ENCODE peak calls at places on chromosome 16, in six cellular contexts. One of them, this sample, is unnamed.

GRCh38 chr16:76639685-76640289 is 362.6 kb downstream of the CNTNAP4 start:
- DNase-seq in frontal cortex: no peak
- DNase-seq in CD8-positive, alpha-beta memory T cell: no peak
- DNase-seq in BE2C: peak
- DNase-seq in Caco-2: peak
- DNase-seq in activated T-cell treated with anti-CD3 and anti-CD28 coated beads, Interleukin-2, amount 50 U/mL, for 72 hours: no peak
- DNase-seq in this sample: no peak

GRCh38 chr16:5064915-5065314 is 841 bp downstream of the C16orf89 start:
- DNase-seq in Caco-2: no peak
- DNase-seq in CD8-positive, alpha-beta memory T cell: no peak
- DNase-seq in BE2C: no peak
- DNase-seq in activated T-cell treated with anti-CD3 and anti-CD28 coated beads, Interleukin-2, amount 50 U/mL, for 72 hours: no peak
- DNase-seq in frontal cortex: no peak
- DNase-seq in this sample: no peak

GRCh38 chr16:3038256-3038655 is 1.5 kb upstream of the BICDL2 start:
- DNase-seq in activated T-cell treated with anti-CD3 and anti-CD28 coated beads, Interleukin-2, amount 50 U/mL, for 72 hours: no peak
- DNase-seq in Caco-2: no peak
- DNase-seq in BE2C: no peak
- DNase-seq in frontal cortex: no peak
- DNase-seq in CD8-positive, alpha-beta memory T cell: no peak
- DNase-seq in this sample: no peak

GRCh38 chr16:14509675-14510132 is 120.4 kb downstream of the PARN start:
- DNase-seq in frontal cortex: no peak
- DNase-seq in activated T-cell treated with anti-CD3 and anti-CD28 coated beads, Interleukin-2, amount 50 U/mL, for 72 hours: no peak
- DNase-seq in CD8-positive, alpha-beta memory T cell: no peak
- DNase-seq in Caco-2: no peak
- DNase-seq in BE2C: no peak
- DNase-seq in this sample: no peak

GRCh38 chr16:20265019-20265418 is 62.3 kb downstream of the GP2 start:
- DNase-seq in Caco-2: no peak
- DNase-seq in frontal cortex: no peak
- DNase-seq in BE2C: no peak
- DNase-seq in activated T-cell treated with anti-CD3 and anti-CD28 coated beads, Interleukin-2, amount 50 U/mL, for 72 hours: no peak
- DNase-seq in CD8-positive, alpha-beta memory T cell: no peak
- DNase-seq in this sample: no peak

GRCh38 chr16:74829637-74830036 is 55.0 kb upstream of the FA2H start:
- DNase-seq in BE2C: no peak
- DNase-seq in activated T-cell treated with anti-CD3 and anti-CD28 coated beads, Interleukin-2, amount 50 U/mL, for 72 hours: no peak
- DNase-seq in Caco-2: peak
- DNase-seq in frontal cortex: no peak
- DNase-seq in CD8-positive, alpha-beta memory T cell: no peak
- DNase-seq in this sample: no peak

GRCh38 chr16:1537138-1537577 is 3.7 kb downstream of the TMEM204 start:
- DNase-seq in BE2C: peak
- DNase-seq in frontal cortex: no peak
- DNase-seq in CD8-positive, alpha-beta memory T cell: no peak
- DNase-seq in Caco-2: no peak
- DNase-seq in activated T-cell treated with anti-CD3 and anti-CD28 coated beads, Interleukin-2, amount 50 U/mL, for 72 hours: no peak
- DNase-seq in this sample: no peak

GRCh38 chr16:86761117-86761971 is 183.0 kb downstream of the FOXL1 start:
- DNase-seq in frontal cortex: no peak
- DNase-seq in BE2C: peak
- DNase-seq in activated T-cell treated with anti-CD3 and anti-CD28 coated beads, Interleukin-2, amount 50 U/mL, for 72 hours: peak
- DNase-seq in Caco-2: peak
- DNase-seq in CD8-positive, alpha-beta memory T cell: peak
- DNase-seq in this sample: peak

GRCh38 chr16:49492090-49492801 is 118.6 kb downstream of the C16orf78 start:
- DNase-seq in activated T-cell treated with anti-CD3 and anti-CD28 coated beads, Interleukin-2, amount 50 U/mL, for 72 hours: peak
- DNase-seq in frontal cortex: peak
- DNase-seq in BE2C: peak
- DNase-seq in Caco-2: no peak
- DNase-seq in CD8-positive, alpha-beta memory T cell: no peak
- DNase-seq in this sample: no peak

GRCh38 chr16:53090591-53091507 is 36.1 kb downstream of the CHD9 start:
- DNase-seq in frontal cortex: peak
- DNase-seq in BE2C: no peak
- DNase-seq in Caco-2: no peak
- DNase-seq in activated T-cell treated with anti-CD3 and anti-CD28 coated beads, Interleukin-2, amount 50 U/mL, for 72 hours: peak
- DNase-seq in CD8-positive, alpha-beta memory T cell: no peak
- DNase-seq in this sample: no peak

GRCh38 chr16:20928774-20929411 is 28.3 kb downstream of the LYRM1 start:
- DNase-seq in activated T-cell treated with anti-CD3 and anti-CD28 coated beads, Interleukin-2, amount 50 U/mL, for 72 hours: no peak
- DNase-seq in frontal cortex: no peak
- DNase-seq in CD8-positive, alpha-beta memory T cell: no peak
- DNase-seq in Caco-2: no peak
- DNase-seq in BE2C: no peak
- DNase-seq in this sample: no peak

GRCh38 chr16:81539009-81539820 is 94.6 kb downstream of the CMIP start:
- DNase-seq in BE2C: no peak
- DNase-seq in activated T-cell treated with anti-CD3 and anti-CD28 coated beads, Interleukin-2, amount 50 U/mL, for 72 hours: no peak
- DNase-seq in frontal cortex: no peak
- DNase-seq in Caco-2: no peak
- DNase-seq in CD8-positive, alpha-beta memory T cell: no peak
- DNase-seq in this sample: no peak

GRCh38 chr16:21523411-21524067 is 75.8 kb upstream of the METTL9 start:
- DNase-seq in Caco-2: no peak
- DNase-seq in CD8-positive, alpha-beta memory T cell: no peak
- DNase-seq in frontal cortex: no peak
- DNase-seq in activated T-cell treated with anti-CD3 and anti-CD28 coated beads, Interleukin-2, amount 50 U/mL, for 72 hours: no peak
- DNase-seq in BE2C: no peak
- DNase-seq in this sample: no peak

GRCh38 chr16:56649820-56650219 is 1.9 kb upstream of the MT1B start:
- DNase-seq in Caco-2: no peak
- DNase-seq in activated T-cell treated with anti-CD3 and anti-CD28 coated beads, Interleukin-2, amount 50 U/mL, for 72 hours: no peak
- DNase-seq in frontal cortex: no peak
- DNase-seq in BE2C: no peak
- DNase-seq in CD8-positive, alpha-beta memory T cell: no peak
- DNase-seq in this sample: no peak

GRCh38 chr16:87050142-87050541 is 267.1 kb downstream of the C16orf95 start:
- DNase-seq in Caco-2: peak
- DNase-seq in CD8-positive, alpha-beta memory T cell: no peak
- DNase-seq in BE2C: no peak
- DNase-seq in activated T-cell treated with anti-CD3 and anti-CD28 coated beads, Interleukin-2, amount 50 U/mL, for 72 hours: no peak
- DNase-seq in frontal cortex: no peak
- DNase-seq in this sample: no peak

GRCh38 chr16:75648265-75649076 is 898 bp downstream of the TERF2IP start:
- DNase-seq in frontal cortex: peak
- DNase-seq in activated T-cell treated with anti-CD3 and anti-CD28 coated beads, Interleukin-2, amount 50 U/mL, for 72 hours: peak
- DNase-seq in Caco-2: peak
- DNase-seq in CD8-positive, alpha-beta memory T cell: peak
- DNase-seq in BE2C: peak
- DNase-seq in this sample: peak

GRCh38 chr16:79988721-79989220 is 388.2 kb upstream of the MAF start:
- DNase-seq in Caco-2: peak
- DNase-seq in frontal cortex: no peak
- DNase-seq in activated T-cell treated with anti-CD3 and anti-CD28 coated beads, Interleukin-2, amount 50 U/mL, for 72 hours: no peak
- DNase-seq in BE2C: no peak
- DNase-seq in CD8-positive, alpha-beta memory T cell: no peak
- DNase-seq in this sample: no peak

GRCh38 chr16:89491974-89492687 is 1.8 kb upstream of the ANKRD11 start:
- DNase-seq in CD8-positive, alpha-beta memory T cell: no peak
- DNase-seq in frontal cortex: no peak
- DNase-seq in Caco-2: no peak
- DNase-seq in activated T-cell treated with anti-CD3 and anti-CD28 coated beads, Interleukin-2, amount 50 U/mL, for 72 hours: no peak
- DNase-seq in BE2C: peak
- DNase-seq in this sample: no peak

GRCh38 chr16:75758215-75758614 is 31.9 kb upstream of the CPHXL start:
- DNase-seq in frontal cortex: no peak
- DNase-seq in CD8-positive, alpha-beta memory T cell: no peak
- DNase-seq in BE2C: no peak
- DNase-seq in activated T-cell treated with anti-CD3 and anti-CD28 coated beads, Interleukin-2, amount 50 U/mL, for 72 hours: peak
- DNase-seq in Caco-2: no peak
- DNase-seq in this sample: no peak

GRCh38 chr16:89071686-89072182 is 21.9 kb upstream of the ACSF3 start:
- DNase-seq in frontal cortex: no peak
- DNase-seq in BE2C: no peak
- DNase-seq in CD8-positive, alpha-beta memory T cell: no peak
- DNase-seq in Caco-2: peak
- DNase-seq in activated T-cell treated with anti-CD3 and anti-CD28 coated beads, Interleukin-2, amount 50 U/mL, for 72 hours: no peak
- DNase-seq in this sample: no peak

GRCh38 chr16:67489401-67490083 is 6.2 kb upstream of the AGRP start:
- DNase-seq in BE2C: no peak
- DNase-seq in frontal cortex: no peak
- DNase-seq in activated T-cell treated with anti-CD3 and anti-CD28 coated beads, Interleukin-2, amount 50 U/mL, for 72 hours: no peak
- DNase-seq in Caco-2: no peak
- DNase-seq in CD8-positive, alpha-beta memory T cell: no peak
- DNase-seq in this sample: no peak

GRCh38 chr16:50638816-50639670 is 42.1 kb downstream of the SNX20 start:
- DNase-seq in frontal cortex: no peak
- DNase-seq in CD8-positive, alpha-beta memory T cell: no peak
- DNase-seq in BE2C: no peak
- DNase-seq in activated T-cell treated with anti-CD3 and anti-CD28 coated beads, Interleukin-2, amount 50 U/mL, for 72 hours: no peak
- DNase-seq in Caco-2: no peak
- DNase-seq in this sample: no peak

GRCh38 chr16:66457888-66458287 is 30.8 kb downstream of the BEAN1 start:
- DNase-seq in frontal cortex: no peak
- DNase-seq in activated T-cell treated with anti-CD3 and anti-CD28 coated beads, Interleukin-2, amount 50 U/mL, for 72 hours: no peak
- DNase-seq in Caco-2: no peak
- DNase-seq in BE2C: no peak
- DNase-seq in CD8-positive, alpha-beta memory T cell: no peak
- DNase-seq in this sample: no peak

GRCh38 chr16:61968242-61968978 is 67.8 kb downstream of the CDH8 start:
- DNase-seq in activated T-cell treated with anti-CD3 and anti-CD28 coated beads, Interleukin-2, amount 50 U/mL, for 72 hours: no peak
- DNase-seq in frontal cortex: no peak
- DNase-seq in BE2C: no peak
- DNase-seq in CD8-positive, alpha-beta memory T cell: no peak
- DNase-seq in Caco-2: no peak
- DNase-seq in this sample: no peak

This sample was measured in T-helper 2 cell treated with Interferon-gamma antibody and Interleukin-4, amounts not matched to agents 5 μg/mL and 100 μg/mL, for 36 hours.